ENCODE peak calls at places on chromosomes 11 and 22, in five cellular contexts. One of them, this sample, is unnamed.

GRCh38 chr22:30573594-30574094 is 821 bp downstream of the GAL3ST1 start:
- DNase-seq in body of pancreas: peak; percentile 46
- DNase-seq in pancreas: no peak
- DNase-seq in neural progenitor cell: no peak
- DNase-seq in esophagus squamous epithelium: no peak
- DNase-seq in this sample: peak; percentile 51

GRCh38 chr11:2951235-2952110 is 22.3 kb upstream of the PHLDA2 start:
- DNase-seq in body of pancreas: no peak
- DNase-seq in pancreas: no peak
- DNase-seq in neural progenitor cell: no peak
- DNase-seq in esophagus squamous epithelium: no peak
- DNase-seq in this sample: no peak

GRCh38 chr11:75195164-75195962 is 44.5 kb downstream of the SLCO2B1 start:
- DNase-seq in body of pancreas: peak; percentile 69
- DNase-seq in pancreas: no peak
- DNase-seq in neural progenitor cell: no peak
- DNase-seq in esophagus squamous epithelium: no peak
- DNase-seq in this sample: no peak

GRCh38 chr11:87425391-87425790 is 387.7 kb downstream of the TMEM135 start:
- DNase-seq in body of pancreas: no peak
- DNase-seq in pancreas: no peak
- DNase-seq in neural progenitor cell: no peak
- DNase-seq in esophagus squamous epithelium: no peak
- DNase-seq in this sample: no peak

GRCh38 chr11:126072141-126072741 is 9.6 kb upstream of the CDON start:
- DNase-seq in body of pancreas: no peak
- DNase-seq in pancreas: no peak
- DNase-seq in neural progenitor cell: no peak
- DNase-seq in esophagus squamous epithelium: no peak
- DNase-seq in this sample: no peak

GRCh38 chr11:48170840-48171233 is 45.8 kb upstream of the OR4B1 start:
- DNase-seq in body of pancreas: no peak
- DNase-seq in pancreas: no peak
- DNase-seq in neural progenitor cell: no peak
- DNase-seq in esophagus squamous epithelium: no peak
- DNase-seq in this sample: no peak

GRCh38 chr11:36150986-36151385 is 138.2 kb downstream of the COMMD9 start:
- DNase-seq in body of pancreas: no peak
- DNase-seq in pancreas: no peak
- DNase-seq in neural progenitor cell: no peak
- DNase-seq in esophagus squamous epithelium: no peak
- DNase-seq in this sample: no peak

GRCh38 chr11:116062129-116062525 is 557.9 kb upstream of the CADM1 start:
- DNase-seq in body of pancreas: no peak
- DNase-seq in pancreas: no peak
- DNase-seq in neural progenitor cell: no peak
- DNase-seq in esophagus squamous epithelium: no peak
- DNase-seq in this sample: no peak

GRCh38 chr11:131356201-131356600 is 14.2 kb upstream of the NTM start:
- DNase-seq in body of pancreas: no peak
- DNase-seq in pancreas: no peak
- DNase-seq in neural progenitor cell: no peak
- DNase-seq in esophagus squamous epithelium: no peak
- DNase-seq in this sample: no peak

GRCh38 chr22:17633217-17633997 is 4.9 kb upstream of the ATP6V1E1 start:
- DNase-seq in body of pancreas: no peak
- DNase-seq in pancreas: no peak
- DNase-seq in neural progenitor cell: no peak
- DNase-seq in esophagus squamous epithelium: no peak
- DNase-seq in this sample: no peak

GRCh38 chr11:69660001-69660500 is 15.1 kb downstream of the LTO1 start:
- DNase-seq in body of pancreas: no peak
- DNase-seq in pancreas: peak; percentile 9
- DNase-seq in neural progenitor cell: no peak
- DNase-seq in esophagus squamous epithelium: no peak
- DNase-seq in this sample: no peak

GRCh38 chr22:50114221-50114981 is 24.6 kb downstream of the MOV10L1 start:
- DNase-seq in body of pancreas: no peak
- DNase-seq in pancreas: no peak
- DNase-seq in neural progenitor cell: peak; percentile 21
- DNase-seq in esophagus squamous epithelium: no peak
- DNase-seq in this sample: no peak

GRCh38 chr11:72570893-72571741 is 103.1 kb downstream of the PDE2A start:
- DNase-seq in body of pancreas: no peak
- DNase-seq in pancreas: no peak
- DNase-seq in neural progenitor cell: no peak
- DNase-seq in esophagus squamous epithelium: no peak
- DNase-seq in this sample: no peak

GRCh38 chr22:29198240-29198639 is 7.5 kb upstream of the EMID1 start:
- DNase-seq in body of pancreas: no peak
- DNase-seq in pancreas: no peak
- DNase-seq in neural progenitor cell: no peak
- DNase-seq in esophagus squamous epithelium: no peak
- DNase-seq in this sample: no peak

DNA sequence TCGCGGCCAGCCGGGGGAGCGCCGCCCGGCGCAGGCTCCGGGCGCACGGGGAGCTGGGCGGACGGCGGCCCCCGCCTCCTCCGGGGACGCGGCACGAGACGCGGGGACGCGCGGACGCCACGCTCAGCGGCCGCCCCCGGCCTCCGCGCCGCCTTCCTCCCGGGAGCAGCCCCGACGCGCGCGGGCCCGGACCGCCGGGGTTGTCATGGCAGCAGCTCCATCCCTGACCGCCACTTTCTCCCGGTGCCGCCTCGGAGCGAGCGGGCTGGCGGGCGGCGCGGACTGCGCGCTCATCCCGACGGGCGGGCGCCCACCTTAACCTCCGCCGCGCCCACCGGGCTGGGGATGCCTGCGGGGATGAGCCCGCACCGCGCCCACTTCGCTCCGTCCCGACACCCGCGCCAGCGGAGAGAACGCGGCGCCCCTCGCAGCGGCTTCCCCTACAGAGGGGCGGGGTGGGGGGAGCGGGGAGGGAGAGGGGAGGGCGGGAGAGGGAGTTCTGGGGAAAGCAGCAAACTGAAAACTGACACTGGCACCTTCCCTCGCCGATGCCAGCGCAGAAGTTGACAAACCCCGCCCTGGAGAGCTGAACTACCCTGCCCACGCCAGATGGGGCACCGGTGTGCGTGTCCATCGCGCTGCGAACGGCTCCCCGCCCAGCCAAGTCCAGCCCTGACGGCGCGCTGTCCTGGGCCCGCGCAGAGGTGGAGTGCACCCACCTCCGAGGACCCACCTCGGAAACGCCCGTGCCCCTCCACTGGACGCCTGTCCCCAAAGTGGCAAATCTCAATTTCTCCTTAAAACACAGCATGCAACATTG is 588.4 kb downstream of the OPCML start:
- DNase-seq in body of pancreas: no peak
- DNase-seq in pancreas: peak; percentile 56
- DNase-seq in neural progenitor cell: peak; percentile 72
- DNase-seq in esophagus squamous epithelium: no peak
- DNase-seq in this sample: no peak
- TF ChIP-seq CTCF in body of pancreas: no peak
- TF ChIP-seq CTCF in pancreas: no peak
- TF ChIP-seq CTCF in neural progenitor cell: peak; percentile 6
- TF ChIP-seq CTCF in esophagus squamous epithelium: no peak
- TF ChIP-seq CTCF in this sample: no peak

GRCh38 chr11:68469642-68470041 is 9.1 kb downstream of the PPP6R3 start:
- DNase-seq in body of pancreas: no peak
- DNase-seq in pancreas: no peak
- DNase-seq in neural progenitor cell: no peak
- DNase-seq in esophagus squamous epithelium: no peak
- DNase-seq in this sample: no peak
- H3K4me3 ChIP-seq in body of pancreas: no peak overlapping the region
- H3K4me3 ChIP-seq in pancreas: no peak overlapping the region
- H3K4me3 ChIP-seq in neural progenitor cell: no peak overlapping the region
- H3K4me3 ChIP-seq in esophagus squamous epithelium: no peak overlapping the region
- H3K4me3 ChIP-seq in this sample: no peak overlapping the region

DNA sequence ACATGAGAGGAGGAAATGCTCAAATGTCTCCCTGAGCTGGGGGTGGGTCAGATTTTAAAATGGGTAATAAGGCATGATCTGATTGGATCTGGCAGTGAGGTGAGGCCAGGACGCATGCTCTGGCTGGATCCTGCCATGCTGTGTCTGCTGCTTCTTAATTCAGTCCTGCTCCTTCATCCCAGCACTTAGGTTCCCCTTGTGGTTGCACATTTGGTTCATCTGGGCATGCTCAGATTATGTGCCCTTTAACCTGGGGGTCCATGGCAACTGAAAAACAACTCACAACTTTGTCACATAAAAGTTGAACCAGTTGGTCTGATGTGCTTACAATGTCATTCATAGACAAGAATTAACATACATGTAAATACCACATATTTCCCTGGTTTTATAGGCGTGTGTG is 67.9 kb downstream of the PIWIL4 start:
- DNase-seq in body of pancreas: no peak
- DNase-seq in pancreas: no peak
- DNase-seq in neural progenitor cell: no peak
- DNase-seq in esophagus squamous epithelium: no peak
- DNase-seq in this sample: no peak
- TF ChIP-seq CTCF in body of pancreas: no peak
- TF ChIP-seq CTCF in pancreas: no peak
- TF ChIP-seq CTCF in neural progenitor cell: no peak
- TF ChIP-seq CTCF in esophagus squamous epithelium: no peak
- TF ChIP-seq CTCF in this sample: no peak

GRCh38 chr11:14445542-14446530 is 53.8 kb downstream of the COPB1 start:
- DNase-seq in body of pancreas: no peak
- DNase-seq in pancreas: no peak
- DNase-seq in neural progenitor cell: no peak
- DNase-seq in esophagus squamous epithelium: no peak
- DNase-seq in this sample: no peak
- H3K4me3 ChIP-seq in body of pancreas: no peak overlapping the region
- H3K4me3 ChIP-seq in pancreas: no peak overlapping the region
- H3K4me3 ChIP-seq in neural progenitor cell: no peak overlapping the region
- H3K4me3 ChIP-seq in esophagus squamous epithelium: no peak overlapping the region
- H3K4me3 ChIP-seq in this sample: no peak overlapping the region